ENCODE peak calls at places on chromosomes 7 and 10, in ten cellular contexts. S, N, V, O, B, L, J, C, T and H are unnamed samples.

GRCh38 chr10:103507235-103508191 is 14.0 kb downstream of the NEURL1 start:
- DNase-seq in S (peak), N (no peak), V (no peak), O (no peak), B (peak), L (no peak), J (no peak), C (no peak), T (no peak), H (no peak)

GRCh38 chr10:95374597-95375209 is 83.9 kb upstream of the PDLIM1 start:
- DNase-seq in S (peak), N (peak), V (peak), O (peak), B (peak), L (peak), J (peak), C (peak), T (peak), H (peak)

GRCh38 chr10:76251773-76252617 is 820.6 kb downstream of the LRMDA start:
- DNase-seq in S (no peak), N (no peak), V (no peak), O (no peak), B (no peak), L (peak), J (no peak), C (no peak), T (no peak), H (peak)

GRCh38 chr7:71824356-71824755 is 587.8 kb downstream of the CALN1 start:
- DNase-seq in S (no peak), N (no peak), V (no peak), O (no peak), B (no peak), L (no peak), J (no peak), C (peak), T (no peak), H (no peak)

GRCh38 chr7:156094350-156095146 is 282.3 kb upstream of the SHH start:
- DNase-seq in S (no peak), N (no peak), V (no peak), O (no peak), B (no peak), L (no peak), J (no peak), C (no peak), T (no peak), H (no peak)

GRCh38 chr10:78215645-78216044 is 182.0 kb downstream of the RPS24 start:
- DNase-seq in S (no peak), N (no peak), V (no peak), O (peak), B (no peak), L (no peak), J (no peak), C (no peak), T (peak), H (peak)

GRCh38 chr7:137731436-137731835 is 115.3 kb downstream of the DGKI start:
- DNase-seq in S (no peak), N (no peak), V (no peak), O (no peak), B (no peak), L (peak), J (no peak), C (no peak), T (no peak), H (peak)

GRCh38 chr10:22711373-22711772 is 3.0 kb downstream of the PIP4K2A start:
- DNase-seq in S (no peak), N (no peak), V (no peak), O (no peak), B (no peak), L (no peak), J (no peak), C (no peak), T (no peak), H (no peak)

GRCh38 chr10:60767424-60767823 is 10.9 kb upstream of the CDK1 start:
- DNase-seq in S (no peak), N (no peak), V (no peak), O (no peak), B (no peak), L (no peak), J (no peak), C (no peak), T (no peak), H (no peak)

GRCh38 chr10:17077251-17077904 is 52.2 kb downstream of the CUBN start:
- DNase-seq in S (no peak), N (no peak), V (no peak), O (no peak), B (no peak), L (no peak), J (no peak), C (peak), T (no peak), H (peak)

GRCh38 chr7:138585283-138585993 is 115.7 kb downstream of the SVOPL start:
- DNase-seq in S (no peak), N (no peak), V (no peak), O (no peak), B (no peak), L (no peak), J (no peak), C (no peak), T (no peak), H (no peak)

GRCh38 chr7:104207731-104208420 is at the start of gene ORC5:
- DNase-seq in S (peak), N (peak), V (peak), O (peak), B (peak), L (peak), J (peak), C (peak), T (peak), H (peak)

GRCh38 chr10:71083457-71083975 is 128.9 kb upstream of the UNC5B start:
- DNase-seq in S (no peak), N (no peak), V (no peak), O (no peak), B (no peak), L (no peak), J (no peak), C (no peak), T (no peak), H (no peak)

GRCh38 chr10:43377393-43377883 is 6.0 kb downstream of the FXYD4 start:
- DNase-seq in S (no peak), N (no peak), V (no peak), O (no peak), B (no peak), L (no peak), J (no peak), C (no peak), T (no peak), H (no peak)

GRCh38 chr7:44767134-44767911 is 18.7 kb downstream of the ZMIZ2 start:
- DNase-seq in S (no peak), N (no peak), V (no peak), O (no peak), B (no peak), L (no peak), J (no peak), C (no peak), T (no peak), H (peak)

GRCh38 chr10:59820471-59820870 is 67.2 kb upstream of the MRLN start:
- DNase-seq in S (no peak), N (no peak), V (no peak), O (no peak), B (no peak), L (no peak), J (no peak), C (no peak), T (no peak), H (no peak)

GRCh38 chr7:73870041-73870492 is 9.1 kb downstream of the TMEM270 start:
- DNase-seq in S (no peak), N (no peak), V (no peak), O (no peak), B (peak), L (no peak), J (no peak), C (no peak), T (no peak), H (no peak)